ENCODE peak calls at places on chromosomes 1 and 21, in six cellular contexts. I is activated naive CD8-positive, alpha-beta T cell treated with anti-CD3 and anti-CD28 coated beads for 36 hours; Y is NCI-H1105 treated with DMSO at 0.1 percent for 48 hours; O is LHCN-M2; L is left ventricle myocardium inferior; R is anterior cingulate cortex. S is an unnamed sample.

GRCh38 chr21:26836546-26836945 is 8.7 kb downstream of the ADAMTS1 start:
- DNase-seq in I (no peak), Y (no peak), O (no peak), L (no peak), R (no peak), S (no peak)

GRCh38 chr1:153723687-153724086 is 4.2 kb upstream of the INTS3 start:
- DNase-seq in I (no peak), Y (no peak), O (no peak), L (no peak), R (no peak), S (no peak)

GRCh38 chr21:38796426-38796825 is 9.3 kb upstream of the ETS2 start:
- DNase-seq in I (no peak), Y (no peak), O (no peak), L (no peak), R (no peak), S (no peak)

GRCh38 chr1:71413441-71414170 is 332.8 kb upstream of the ZRANB2 start:
- DNase-seq in I (no peak), Y (no peak), O (no peak), L (no peak), R (no peak), S (no peak)

GRCh38 chr1:50333595-50333974 is 89.7 kb downstream of the DMRTA2 start:
- DNase-seq in I (peak; percentile 68), Y (no peak), O (no peak), L (peak; percentile 52), R (peak; percentile 10), S (no peak)

GRCh38 chr1:10519016-10519417 is 44.3 kb downstream of the PEX14 start:
- DNase-seq in I (no peak), Y (peak; percentile 83), O (no peak), L (no peak), R (no peak), S (no peak)

GRCh38 chr1:36387141-36387949 is 1.6 kb upstream of the STK40 start:
- DNase-seq in I (no peak), Y (no peak), O (peak; percentile 69), L (no peak), R (no peak), S (no peak)

GRCh38 chr1:157833155-157833554 is 8.5 kb downstream of the CD5L start:
- DNase-seq in I (no peak), Y (no peak), O (no peak), L (no peak), R (no peak), S (no peak)

GRCh38 chr1:29388884-29389283 is 152.6 kb downstream of the PTPRU start:
- DNase-seq in I (no peak), Y (no peak), O (no peak), L (no peak), R (no peak), S (no peak)

GRCh38 chr1:3807769-3808168 is 11.5 kb upstream of the LRRC47 start:
- DNase-seq in I (no peak), Y (no peak), O (no peak), L (no peak), R (no peak), S (no peak)

GRCh38 chr21:42670058-42670830 is 16.8 kb downstream of the PDE9A start:
- DNase-seq in I (no peak), Y (no peak), O (no peak), L (no peak), R (no peak), S (no peak)

GRCh38 chr1:114490235-114490634 is 20.8 kb downstream of the TRIM33 start:
- DNase-seq in I (no peak), Y (peak; percentile 9), O (no peak), L (no peak), R (no peak), S (no peak)

GRCh38 chr1:3787347-3787710 is 9.0 kb downstream of the LRRC47 start:
- DNase-seq in I (peak; percentile 26), Y (no peak), O (no peak), L (no peak), R (no peak), S (no peak)

GRCh38 chr1:33299461-33300155 is 21.3 kb downstream of the A3GALT2 start:
- DNase-seq in I (no peak), Y (no peak), O (no peak), L (no peak), R (no peak), S (no peak)

GRCh38 chr1:12604114-12604874 is 13.7 kb downstream of the DHRS3 start:
- DNase-seq in I (peak; percentile 62), Y (no peak), O (peak; percentile 99), L (peak; percentile 42), R (no peak), S (no peak)

GRCh38 chr21:14453339-14453738 is 70.4 kb upstream of the HSPA13 start:
- DNase-seq in I (peak; percentile 45), Y (no peak), O (no peak), L (no peak), R (no peak), S (no peak)

GRCh38 chr1:204583909-204584632 is 67.9 kb downstream of the MDM4 start:
- DNase-seq in I (no peak), Y (peak; percentile 59), O (no peak), L (peak; percentile 77), R (no peak), S (no peak)

GRCh38 chr21:40699366-40699765 is 147.6 kb downstream of the DSCAM start:
- DNase-seq in I (no peak), Y (no peak), O (no peak), L (no peak), R (no peak), S (no peak)

GRCh38 chr1:41371630-41372599 is 10.7 kb downstream of the FOXO6 start:
- DNase-seq in I (no peak), Y (peak; percentile 96), O (peak; percentile 84), L (no peak), R (peak; percentile 42), S (peak; percentile 26)

GRCh38 chr21:38993561-38993960 is 187.8 kb downstream of the ETS2 start:
- DNase-seq in I (no peak), Y (no peak), O (peak; percentile 91), L (no peak), R (no peak), S (no peak)

GRCh38 chr1:243482237-243483022 is 226.6 kb downstream of the SDCCAG8 start:
- DNase-seq in I (no peak), Y (no peak), O (peak; percentile 84), L (no peak), R (no peak), S (peak; percentile 58)

GRCh38 chr1:201468501-201468843 is 516 bp downstream of the PHLDA3 start:
- DNase-seq in I (no peak), Y (no peak), O (peak; percentile 30), L (peak; percentile 36), R (no peak), S (no peak)